ENCODE peak calls at places on chromosomes 13 and 19, in seven cellular contexts. V, B, S, I, N, W and Z are unnamed samples.

GRCh38 chr13:113839536-113840204 is 24.2 kb downstream of the GAS6 start:
- DNase-seq in V (no peak), B (no peak), S (no peak), I (no peak), N (no peak), W (no peak), Z (no peak)

GRCh38 chr13:44710576-44710975 is 134.4 kb upstream of the TSC22D1 start:
- DNase-seq in V (peak; percentile 96), B (no peak), S (no peak), I (peak; percentile 77), N (no peak), W (no peak), Z (peak; percentile 44)

GRCh38 chr13:32537580-32538233 is 888 bp downstream of the N4BP2L2 start:
- DNase-seq in V (no peak), B (peak; percentile 53), S (peak; percentile 29), I (no peak), N (no peak), W (peak; percentile 1), Z (peak; percentile 40)

GRCh38 chr13:34926513-34926912 is 15.6 kb upstream of the NBEA start:
- DNase-seq in V (peak; percentile 47), B (no peak), S (no peak), I (peak; percentile 56), N (no peak), W (no peak), Z (peak; percentile 50)

GRCh38 chr19:32309711-32310390 is 35.6 kb upstream of the ZNF507 start:
- DNase-seq in V (no peak), B (no peak), S (no peak), I (no peak), N (no peak), W (no peak), Z (no peak)

GRCh38 chr19:32642771-32643170 is 32.2 kb downstream of the ANKRD27 start:
- DNase-seq in V (no peak), B (no peak), S (no peak), I (no peak), N (no peak), W (no peak), Z (no peak)

GRCh38 chr19:23440791-23441190 is 45.5 kb upstream of the ZNF91 start:
- DNase-seq in V (no peak), B (peak; percentile 68), S (peak; percentile 46), I (no peak), N (no peak), W (no peak), Z (peak; percentile 41)

GRCh38 chr13:21657538-21657937 is 13.3 kb upstream of the FGF9 start:
- DNase-seq in V (peak; percentile 94), B (no peak), S (no peak), I (peak; percentile 71), N (no peak), W (peak; percentile 28), Z (no peak)

GRCh38 chr19:31177230-31177629 is 172.0 kb downstream of the TSHZ3 start:
- DNase-seq in V (no peak), B (no peak), S (peak; percentile 14), I (no peak), N (no peak), W (no peak), Z (no peak)

GRCh38 chr19:50658438-50659317 is 9.4 kb downstream of the C19orf81 start:
- DNase-seq in V (peak; percentile 64), B (peak; percentile 95), S (peak; percentile 94), I (no peak), N (peak; percentile 93), W (peak; percentile 25), Z (peak; percentile 91)

GRCh38 chr19:17075860-17076538 is 422 bp downstream of the MYO9B start:
- DNase-seq in V (peak; percentile 33), B (peak; percentile 73), S (no peak), I (peak; percentile 51), N (no peak), W (no peak), Z (peak; percentile 84)

GRCh38 chr13:77034883-77035282 is 7.9 kb upstream of the FBXL3 start:
- DNase-seq in V (peak; percentile 79), B (no peak), S (no peak), I (peak; percentile 18), N (no peak), W (no peak), Z (no peak)

GRCh38 chr19:1469936-1470863 is 8.8 kb downstream of the C19orf25 start:
- DNase-seq in V (no peak), B (peak; percentile 78), S (peak; percentile 79), I (no peak), N (peak; percentile 83), W (no peak), Z (peak; percentile 71)

GRCh38 chr13:65149687-65150086 is 2080.4 kb downstream of the PCDH9 start:
- DNase-seq in V (no peak), B (no peak), S (peak; percentile 39), I (no peak), N (no peak), W (no peak), Z (no peak)

GRCh38 chr19:43519436-43520088 is 7.4 kb downstream of the ETHE1 start:
- DNase-seq in V (peak; percentile 97), B (peak; percentile 90), S (peak; percentile 81), I (peak; percentile 83), N (peak; percentile 84), W (peak; percentile 91), Z (peak; percentile 91)

GRCh38 chr19:52722062-52723005 is 12.5 kb downstream of the ZNF611 start:
- DNase-seq in V (peak; percentile 93), B (no peak), S (no peak), I (peak; percentile 88), N (no peak), W (peak; percentile 91), Z (no peak)

GRCh38 chr19:31286491-31286890 is 62.7 kb downstream of the TSHZ3 start:
- DNase-seq in V (no peak), B (no peak), S (no peak), I (no peak), N (no peak), W (no peak), Z (no peak)

GRCh38 chr19:53980553-53981407 is 10.7 kb upstream of the CACNG6 start:
- DNase-seq in V (peak; percentile 19), B (peak; percentile 94), S (peak; percentile 95), I (peak; percentile 14), N (no peak), W (no peak), Z (peak; percentile 96)

GRCh38 chr13:25963681-25964080 is 88.1 kb downstream of the SHISA2 start:
- DNase-seq in V (no peak), B (no peak), S (no peak), I (peak; percentile 44), N (no peak), W (no peak), Z (no peak)

GRCh38 chr19:51586103-51586728 is 15.1 kb downstream of the ZNF175 start:
- DNase-seq in V (no peak), B (no peak), S (no peak), I (no peak), N (no peak), W (no peak), Z (no peak)

GRCh38 chr19:2528543-2529173 is 52.7 kb downstream of the GADD45B start:
- DNase-seq in V (no peak), B (no peak), S (peak; percentile 21), I (peak; percentile 49), N (no peak), W (peak; percentile 99), Z (no peak)

DNA sequence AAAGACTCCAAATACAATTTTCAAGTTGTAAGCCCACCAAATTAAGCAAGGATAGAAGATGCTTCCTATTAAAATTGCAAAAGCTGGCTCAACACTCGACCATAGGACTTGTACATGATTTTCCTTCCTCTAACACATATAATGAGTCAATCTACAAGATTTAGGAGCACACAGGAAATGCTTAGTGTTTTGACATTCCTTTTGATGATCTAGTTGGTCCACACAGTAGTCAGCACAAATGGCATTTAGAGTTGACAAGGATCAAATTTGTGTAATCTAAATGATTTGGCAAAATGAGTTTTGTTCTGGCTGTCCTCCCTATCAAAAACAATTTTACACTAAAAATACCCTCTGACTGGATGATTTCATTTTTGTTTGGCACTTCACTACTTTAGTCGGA is 340.2 kb downstream of the DIAPH3 start:
- DNase-seq in V (peak; percentile 77), B (no peak), S (no peak), I (peak; percentile 42), N (no peak), W (no peak), Z (peak; percentile 49)
- H3K18ac ChIP-seq in V (no peak overlapping the region), B (no peak overlapping the region), S (no peak overlapping the region), I (no peak overlapping the region), N (no peak overlapping the region), W (no peak overlapping the region), Z (no peak overlapping the region)

GRCh38 chr19:55346725-55347441 is 7.2 kb downstream of the KMT5C start:
- DNase-seq in V (no peak), B (no peak), S (no peak), I (no peak), N (no peak), W (no peak), Z (no peak)

GRCh38 chr19:55348317-55349034 is 6.0 kb downstream of the COX6B2 start:
- DNase-seq in V (no peak), B (peak; percentile 74), S (peak; percentile 69), I (no peak), N (no peak), W (no peak), Z (peak; percentile 83)

GRCh38 chr19:55345101-55345817 is 5.6 kb downstream of the KMT5C start:
- DNase-seq in V (no peak), B (no peak), S (no peak), I (no peak), N (no peak), W (no peak), Z (no peak)

GRCh38 chr19:55345818-55346724 is 6.4 kb downstream of the KMT5C start:
- DNase-seq in V (no peak), B (no peak), S (no peak), I (no peak), N (no peak), W (no peak), Z (no peak)

GRCh38 chr19:55347442-55348009 is 7.0 kb downstream of the COX6B2 start:
- DNase-seq in V (no peak), B (no peak), S (no peak), I (no peak), N (no peak), W (no peak), Z (no peak)
- H3K18ac ChIP-seq in V (no peak overlapping the region), B (peak overlapping the region; percentile 10), S (no peak overlapping the region), I (no peak overlapping the region), N (no peak overlapping the region), W (no peak overlapping the region), Z (no peak overlapping the region)

DNA sequence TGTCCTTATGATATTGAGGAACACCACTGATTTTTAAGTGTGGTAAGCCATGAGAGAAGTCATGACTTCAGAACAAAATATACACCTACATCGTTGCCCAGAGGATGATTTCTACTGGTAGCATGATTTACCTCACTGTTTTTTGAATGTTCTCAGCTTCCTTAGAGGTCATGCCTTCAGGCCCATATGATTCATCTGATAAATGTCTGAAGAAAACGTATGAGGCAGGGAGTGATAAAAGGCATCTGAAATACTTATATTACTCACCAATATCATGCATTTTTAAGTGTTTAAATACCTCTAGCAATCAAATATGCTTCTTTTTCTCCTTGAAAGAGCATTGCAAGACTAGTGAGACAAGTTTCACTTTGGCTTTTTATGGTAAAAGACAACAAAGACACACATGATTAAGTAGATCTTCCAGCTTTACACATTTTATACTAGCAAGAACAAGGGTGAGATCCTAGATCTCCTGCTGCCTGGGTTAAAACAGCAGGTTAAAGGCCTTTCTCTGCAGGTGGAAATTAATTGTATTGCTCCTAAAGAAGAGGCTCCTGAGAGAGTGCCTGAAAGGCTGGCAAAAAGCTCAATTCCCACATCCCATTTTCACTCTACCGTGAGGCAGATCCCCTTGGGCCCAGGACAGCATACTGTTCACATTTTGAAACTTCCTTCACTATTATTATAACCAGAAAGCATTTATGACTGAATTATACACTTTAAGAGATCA is 432.4 kb downstream of the SLITRK1 start:
- DNase-seq in V (peak; percentile 62), B (no peak), S (no peak), I (no peak), N (no peak), W (peak; percentile 29), Z (peak; percentile 9)
- H3K18ac ChIP-seq in V (no peak overlapping the region), B (no peak overlapping the region), S (no peak overlapping the region), I (no peak overlapping the region), N (no peak overlapping the region), W (no peak overlapping the region), Z (no peak overlapping the region)

GRCh38 chr19:34757441-34757840 is 15.6 kb downstream of the ZNF599 start:
- DNase-seq in V (no peak), B (no peak), S (no peak), I (no peak), N (no peak), W (no peak), Z (no peak)
- H3K18ac ChIP-seq in V (no peak overlapping the region), B (no peak overlapping the region), S (no peak overlapping the region), I (no peak overlapping the region), N (no peak overlapping the region), W (no peak overlapping the region), Z (no peak overlapping the region)